ENCODE peak calls at places on chromosome 13, in seven cellular contexts. One of them, this sample, is unnamed.

GRCh38 chr13:113816248-113816924 is 47.5 kb downstream of the GAS6 start:
- DNase-seq in aorta: no peak
- DNase-seq in sigmoid colon: no peak
- DNase-seq in A673: no peak
- DNase-seq in GM23248: peak; percentile 51
- DNase-seq in esophagus squamous epithelium: no peak
- DNase-seq in mammary epithelial cell: no peak
- DNase-seq in this sample: no peak

GRCh38 chr13:42322806-42323205 is 50.9 kb downstream of the AKAP11 start:
- DNase-seq in aorta: no peak
- DNase-seq in sigmoid colon: no peak
- DNase-seq in A673: no peak
- DNase-seq in GM23248: no peak
- DNase-seq in esophagus squamous epithelium: no peak
- DNase-seq in mammary epithelial cell: no peak
- DNase-seq in this sample: no peak

GRCh38 chr13:102948006-102948405 is 102.2 kb downstream of the ERCC5 start:
- DNase-seq in aorta: no peak
- DNase-seq in sigmoid colon: no peak
- DNase-seq in A673: peak; percentile 41
- DNase-seq in GM23248: no peak
- DNase-seq in esophagus squamous epithelium: no peak
- DNase-seq in mammary epithelial cell: no peak
- DNase-seq in this sample: no peak

GRCh38 chr13:20772401-20773131 is 1.2 kb downstream of the EEF1AKMT1 start:
- DNase-seq in aorta: no peak
- DNase-seq in sigmoid colon: no peak
- DNase-seq in A673: peak; percentile 26
- DNase-seq in GM23248: peak; percentile 50
- DNase-seq in esophagus squamous epithelium: no peak
- DNase-seq in mammary epithelial cell: no peak
- DNase-seq in this sample: no peak

GRCh38 chr13:114119196-114119595 is 13.2 kb downstream of the RASA3 start:
- DNase-seq in aorta: no peak
- DNase-seq in sigmoid colon: no peak
- DNase-seq in A673: peak; percentile 89
- DNase-seq in GM23248: peak; percentile 92
- DNase-seq in esophagus squamous epithelium: no peak
- DNase-seq in mammary epithelial cell: peak; percentile 30
- DNase-seq in this sample: peak; percentile 45

GRCh38 chr13:41611385-41611784 is 154.0 kb downstream of the RGCC start:
- DNase-seq in aorta: no peak
- DNase-seq in sigmoid colon: no peak
- DNase-seq in A673: no peak
- DNase-seq in GM23248: no peak
- DNase-seq in esophagus squamous epithelium: no peak
- DNase-seq in mammary epithelial cell: no peak
- DNase-seq in this sample: no peak

GRCh38 chr13:47396915-47397314 is 500.1 kb upstream of the HTR2A start:
- DNase-seq in aorta: no peak
- DNase-seq in sigmoid colon: no peak
- DNase-seq in A673: no peak
- DNase-seq in GM23248: no peak
- DNase-seq in esophagus squamous epithelium: no peak
- DNase-seq in mammary epithelial cell: no peak
- DNase-seq in this sample: no peak

GRCh38 chr13:110245421-110245899 is 61.5 kb downstream of the COL4A1 start:
- DNase-seq in aorta: no peak
- DNase-seq in sigmoid colon: no peak
- DNase-seq in A673: no peak
- DNase-seq in GM23248: peak; percentile 68
- DNase-seq in esophagus squamous epithelium: no peak
- DNase-seq in mammary epithelial cell: no peak
- DNase-seq in this sample: no peak

GRCh38 chr13:75195479-75196111 is 286.4 kb downstream of the TBC1D4 start:
- DNase-seq in aorta: no peak
- DNase-seq in sigmoid colon: no peak
- DNase-seq in A673: no peak
- DNase-seq in GM23248: no peak
- DNase-seq in esophagus squamous epithelium: no peak
- DNase-seq in mammary epithelial cell: no peak
- DNase-seq in this sample: no peak

GRCh38 chr13:35146686-35147085 is 204.6 kb downstream of the NBEA start:
- DNase-seq in aorta: no peak
- DNase-seq in sigmoid colon: no peak
- DNase-seq in A673: no peak
- DNase-seq in GM23248: no peak
- DNase-seq in esophagus squamous epithelium: no peak
- DNase-seq in mammary epithelial cell: no peak
- DNase-seq in this sample: no peak

GRCh38 chr13:63107163-63107935 is 1691.7 kb upstream of the PCDH20 start:
- DNase-seq in aorta: no peak
- DNase-seq in sigmoid colon: no peak
- DNase-seq in A673: no peak
- DNase-seq in GM23248: no peak
- DNase-seq in esophagus squamous epithelium: no peak
- DNase-seq in mammary epithelial cell: no peak
- DNase-seq in this sample: no peak

GRCh38 chr13:98834254-98834960 is 81.9 kb upstream of the SLC15A1 start:
- DNase-seq in aorta: no peak
- DNase-seq in sigmoid colon: no peak
- DNase-seq in A673: no peak
- DNase-seq in GM23248: no peak
- DNase-seq in esophagus squamous epithelium: no peak
- DNase-seq in mammary epithelial cell: peak; percentile 62
- DNase-seq in this sample: no peak

GRCh38 chr13:53151692-53152421 is 123.2 kb downstream of the OLFM4 start:
- DNase-seq in aorta: no peak
- DNase-seq in sigmoid colon: no peak
- DNase-seq in A673: peak; percentile 79
- DNase-seq in GM23248: peak; percentile 40
- DNase-seq in esophagus squamous epithelium: no peak
- DNase-seq in mammary epithelial cell: no peak
- DNase-seq in this sample: no peak

GRCh38 chr13:33312150-33312908 is 26.8 kb upstream of the STARD13 start:
- DNase-seq in aorta: no peak
- DNase-seq in sigmoid colon: no peak
- DNase-seq in A673: peak; percentile 47
- DNase-seq in GM23248: peak; percentile 45
- DNase-seq in esophagus squamous epithelium: no peak
- DNase-seq in mammary epithelial cell: peak; percentile 36
- DNase-seq in this sample: no peak

GRCh38 chr13:96229356-96229755 is 139.4 kb downstream of the HS6ST3 start:
- DNase-seq in aorta: no peak
- DNase-seq in sigmoid colon: no peak
- DNase-seq in A673: peak; percentile 54
- DNase-seq in GM23248: peak; percentile 31
- DNase-seq in esophagus squamous epithelium: no peak
- DNase-seq in mammary epithelial cell: peak; percentile 32
- DNase-seq in this sample: no peak

GRCh38 chr13:33367931-33368330 is 82.4 kb upstream of the STARD13 start:
- DNase-seq in aorta: no peak
- DNase-seq in sigmoid colon: no peak
- DNase-seq in A673: no peak
- DNase-seq in GM23248: no peak
- DNase-seq in esophagus squamous epithelium: no peak
- DNase-seq in mammary epithelial cell: no peak
- DNase-seq in this sample: no peak

GRCh38 chr13:59684105-59684504 is 479.6 kb downstream of the DIAPH3 start:
- DNase-seq in aorta: no peak
- DNase-seq in sigmoid colon: no peak
- DNase-seq in A673: no peak
- DNase-seq in GM23248: no peak
- DNase-seq in esophagus squamous epithelium: no peak
- DNase-seq in mammary epithelial cell: no peak
- DNase-seq in this sample: no peak
- H3K4me1 ChIP-seq in aorta: no peaks in the 10 kb centered on the region
- H3K4me1 ChIP-seq in sigmoid colon: no peaks in the 10 kb centered on the region
- H3K4me1 ChIP-seq in A673: peaks cover 98% of the 10 kb centered on the region
- H3K4me1 ChIP-seq in GM23248: no peaks in the 10 kb centered on the region
- H3K4me1 ChIP-seq in esophagus squamous epithelium: peaks cover 6% of the 10 kb centered on the region
- H3K4me1 ChIP-seq in mammary epithelial cell: no peaks in the 10 kb centered on the region
- H3K4me1 ChIP-seq in this sample: no peaks in the 10 kb centered on the region

GRCh38 chr13:24265453-24265852 is 43.9 kb upstream of the C1QTNF9 start:
- DNase-seq in aorta: no peak
- DNase-seq in sigmoid colon: no peak
- DNase-seq in A673: no peak
- DNase-seq in GM23248: no peak
- DNase-seq in esophagus squamous epithelium: no peak
- DNase-seq in mammary epithelial cell: no peak
- DNase-seq in this sample: no peak

GRCh38 chr13:24264976-24265375 is 44.4 kb upstream of the C1QTNF9 start:
- DNase-seq in aorta: no peak
- DNase-seq in sigmoid colon: no peak
- DNase-seq in A673: no peak
- DNase-seq in GM23248: no peak
- DNase-seq in esophagus squamous epithelium: no peak
- DNase-seq in mammary epithelial cell: peak; percentile 2
- DNase-seq in this sample: peak; percentile 70

GRCh38 chr13:24267801-24268200 is 41.6 kb upstream of the C1QTNF9 start:
- DNase-seq in aorta: no peak
- DNase-seq in sigmoid colon: no peak
- DNase-seq in A673: no peak
- DNase-seq in GM23248: no peak
- DNase-seq in esophagus squamous epithelium: no peak
- DNase-seq in mammary epithelial cell: no peak
- DNase-seq in this sample: no peak

GRCh38 chr13:24269803-24270202 is 39.6 kb upstream of the C1QTNF9 start:
- DNase-seq in aorta: no peak
- DNase-seq in sigmoid colon: no peak
- DNase-seq in A673: no peak
- DNase-seq in GM23248: peak; percentile 16
- DNase-seq in esophagus squamous epithelium: no peak
- DNase-seq in mammary epithelial cell: peak; percentile 5
- DNase-seq in this sample: no peak

DNA sequence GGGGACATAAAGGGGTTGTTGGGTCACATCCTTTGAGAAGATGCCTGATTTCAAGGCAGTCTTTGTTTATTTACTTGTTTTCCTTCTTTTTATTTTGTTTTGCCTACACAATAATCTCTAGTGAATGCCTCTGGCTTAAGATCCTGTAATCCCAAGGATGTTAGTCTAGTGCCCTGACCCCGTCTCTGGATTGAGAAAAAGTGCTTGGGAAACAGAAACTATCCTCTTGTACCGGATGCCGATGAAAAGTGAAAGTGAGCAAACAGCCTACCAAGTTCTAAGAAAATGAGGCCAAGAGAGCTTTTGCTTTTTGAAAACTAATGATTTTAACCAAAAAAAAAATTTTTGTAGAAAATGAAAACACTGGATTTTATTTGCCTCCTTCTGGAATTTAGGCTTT is 42.1 kb upstream of the C1QTNF9 start:
- DNase-seq in aorta: no peak
- DNase-seq in sigmoid colon: no peak
- DNase-seq in A673: no peak
- DNase-seq in GM23248: peak; percentile 64
- DNase-seq in esophagus squamous epithelium: no peak
- DNase-seq in mammary epithelial cell: no peak
- DNase-seq in this sample: no peak
- H3K27ac ChIP-seq in aorta: no peak overlapping the region
- H3K27ac ChIP-seq in sigmoid colon: peak overlapping the region; percentile 47
- H3K27ac ChIP-seq in A673: no peak overlapping the region
- H3K27ac ChIP-seq in GM23248: no peak overlapping the region
- H3K27ac ChIP-seq in esophagus squamous epithelium: no peak overlapping the region
- H3K27ac ChIP-seq in mammary epithelial cell: no peak overlapping the region
- H3K27ac ChIP-seq in this sample: peak overlapping the region; percentile 53

GRCh38 chr13:106284358-106284757 is 251.1 kb downstream of the EFNB2 start:
- DNase-seq in aorta: no peak
- DNase-seq in sigmoid colon: no peak
- DNase-seq in A673: no peak
- DNase-seq in GM23248: no peak
- DNase-seq in esophagus squamous epithelium: no peak
- DNase-seq in mammary epithelial cell: peak; percentile 82
- DNase-seq in this sample: no peak
- H3K27me3 ChIP-seq in aorta: no peaks in the 10 kb centered on the region
- H3K27me3 ChIP-seq in sigmoid colon: no peaks in the 10 kb centered on the region
- H3K27me3 ChIP-seq in A673: no peaks in the 10 kb centered on the region
- H3K27me3 ChIP-seq in GM23248: no peaks in the 10 kb centered on the region
- H3K27me3 ChIP-seq in esophagus squamous epithelium: no peaks in the 10 kb centered on the region
- H3K27me3 ChIP-seq in mammary epithelial cell: no peaks in the 10 kb centered on the region
- H3K27me3 ChIP-seq in this sample: no peaks in the 10 kb centered on the region

GRCh38 chr13:97493471-97493870 is 59.5 kb downstream of the RAP2A start:
- DNase-seq in aorta: no peak
- DNase-seq in sigmoid colon: no peak
- DNase-seq in A673: no peak
- DNase-seq in GM23248: no peak
- DNase-seq in esophagus squamous epithelium: no peak
- DNase-seq in mammary epithelial cell: no peak
- DNase-seq in this sample: no peak

GRCh38 chr13:97492257-97492656 is 58.3 kb downstream of the RAP2A start:
- DNase-seq in aorta: no peak
- DNase-seq in sigmoid colon: no peak
- DNase-seq in A673: no peak
- DNase-seq in GM23248: no peak
- DNase-seq in esophagus squamous epithelium: no peak
- DNase-seq in mammary epithelial cell: no peak
- DNase-seq in this sample: no peak

GRCh38 chr13:97491452-97491851 is 57.5 kb downstream of the RAP2A start:
- DNase-seq in aorta: no peak
- DNase-seq in sigmoid colon: no peak
- DNase-seq in A673: no peak
- DNase-seq in GM23248: no peak
- DNase-seq in esophagus squamous epithelium: no peak
- DNase-seq in mammary epithelial cell: no peak
- DNase-seq in this sample: no peak

GRCh38 chr13:97490702-97491307 is 56.8 kb downstream of the RAP2A start:
- DNase-seq in aorta: no peak
- DNase-seq in sigmoid colon: no peak
- DNase-seq in A673: no peak
- DNase-seq in GM23248: no peak
- DNase-seq in esophagus squamous epithelium: no peak
- DNase-seq in mammary epithelial cell: no peak
- DNase-seq in this sample: no peak

GRCh38 chr13:97492684-97493371 is 58.9 kb downstream of the RAP2A start:
- DNase-seq in aorta: no peak
- DNase-seq in sigmoid colon: no peak
- DNase-seq in A673: no peak
- DNase-seq in GM23248: no peak
- DNase-seq in esophagus squamous epithelium: no peak
- DNase-seq in mammary epithelial cell: no peak
- DNase-seq in this sample: no peak
- H3K4me1 ChIP-seq in aorta: no peaks in the 10 kb centered on the region
- H3K4me1 ChIP-seq in sigmoid colon: no peaks in the 10 kb centered on the region
- H3K4me1 ChIP-seq in A673: no peaks in the 10 kb centered on the region
- H3K4me1 ChIP-seq in GM23248: no peaks in the 10 kb centered on the region
- H3K4me1 ChIP-seq in esophagus squamous epithelium: peaks cover 33% of the 10 kb centered on the region
- H3K4me1 ChIP-seq in mammary epithelial cell: no peaks in the 10 kb centered on the region
- H3K4me1 ChIP-seq in this sample: no peaks in the 10 kb centered on the region

This sample was measured in left lung.